ENCODE peak calls at places on chromosomes 7 and 10, in five cellular contexts. S, I, O, L and V are unnamed samples.

GRCh38 chr7:69953319-69954067 is 355.2 kb downstream of the AUTS2 start:
- DNase-seq in S (no peak), I (no peak), O (no peak), L (no peak), V (no peak)

GRCh38 chr7:20358762-20359282 is 28.1 kb downstream of the ITGB8 start:
- DNase-seq in S (no peak), I (no peak), O (no peak), L (no peak), V (no peak)

GRCh38 chr10:82572686-82573226 is 697.8 kb downstream of the NRG3 start:
- DNase-seq in S (no peak), I (no peak), O (no peak), L (no peak), V (no peak)

GRCh38 chr10:1665681-1666080 is 71.6 kb downstream of the ADARB2 start:
- DNase-seq in S (no peak), I (no peak), O (no peak), L (no peak), V (no peak)

GRCh38 chr10:22805304-22805703 is 90.9 kb upstream of the PIP4K2A start:
- DNase-seq in S (no peak), I (peak; percentile 12), O (no peak), L (peak; percentile 13), V (no peak)

GRCh38 chr7:130982651-130983050 is 248.6 kb upstream of the KLF14 start:
- DNase-seq in S (no peak), I (no peak), O (no peak), L (no peak), V (no peak)

GRCh38 chr7:96308253-96308949 is 13.5 kb downstream of the SLC25A13 start:
- DNase-seq in S (no peak), I (no peak), O (no peak), L (no peak), V (no peak)

GRCh38 chr10:129415261-129416135 is 51.5 kb upstream of the MGMT start:
- DNase-seq in S (no peak), I (no peak), O (no peak), L (no peak), V (no peak)

GRCh38 chr10:130234171-130234965 is 98.2 kb downstream of the GLRX3 start:
- DNase-seq in S (no peak), I (no peak), O (peak; percentile 20), L (no peak), V (no peak)

GRCh38 chr7:98872328-98872924 is 2.6 kb upstream of the TMEM130 start:
- DNase-seq in S (peak; percentile 22), I (peak; percentile 61), O (no peak), L (no peak), V (no peak)

GRCh38 chr7:155256081-155256760 is 41.5 kb upstream of the INSIG1 start:
- DNase-seq in S (no peak), I (no peak), O (no peak), L (no peak), V (no peak)

GRCh38 chr10:70753841-70754621 is 31.1 kb downstream of the TBATA start:
- DNase-seq in S (no peak), I (no peak), O (no peak), L (no peak), V (no peak)

GRCh38 chr7:46515844-46516590 is 594.9 kb upstream of the IGFBP3 start:
- DNase-seq in S (no peak), I (peak; percentile 79), O (no peak), L (no peak), V (no peak)

GRCh38 chr10:80684217-80684616 is 146.5 kb downstream of the SH2D4B start:
- DNase-seq in S (no peak), I (peak; percentile 28), O (no peak), L (no peak), V (no peak)

GRCh38 chr7:83359108-83359507 is 196.4 kb upstream of the PCLO start:
- DNase-seq in S (no peak), I (no peak), O (no peak), L (no peak), V (no peak)

GRCh38 chr10:26832960-26833359 is 27.8 kb downstream of the ABI1 start:
- DNase-seq in S (no peak), I (no peak), O (no peak), L (no peak), V (no peak)

GRCh38 chr7:143177374-143178119 is 5.7 kb upstream of the TAS2R39 start:
- DNase-seq in S (no peak), I (no peak), O (no peak), L (no peak), V (no peak)